ENCODE peak calls at places on chromosome 18, in four cellular contexts. One of them, this sample, is unnamed.

GRCh38 chr18:6857305-6857704 is 127.8 kb downstream of the ARHGAP28 start:
- DNase-seq in breast epithelium: no peak
- DNase-seq in T-helper 1 cell: no peak
- DNase-seq in activated naive CD8-positive, alpha-beta T cell treated with anti-CD3 and anti-CD28 coated beads, Interleukin-2, amount 50 U/mL, for 16 hours: no peak
- DNase-seq in this sample: no peak

GRCh38 chr18:22999212-22999611 is 66.1 kb downstream of the RBBP8 start:
- DNase-seq in breast epithelium: no peak
- DNase-seq in T-helper 1 cell: no peak
- DNase-seq in activated naive CD8-positive, alpha-beta T cell treated with anti-CD3 and anti-CD28 coated beads, Interleukin-2, amount 50 U/mL, for 16 hours: no peak
- DNase-seq in this sample: no peak

GRCh38 chr18:46067431-46068007 is 4.5 kb downstream of the PSTPIP2 start:
- DNase-seq in activated naive CD8-positive, alpha-beta T cell treated with anti-CD3 and anti-CD28 coated beads, Interleukin-2, amount 50 U/mL, for 16 hours: no peak
- DNase-seq in T-helper 1 cell: no peak
- DNase-seq in breast epithelium: no peak
- DNase-seq in this sample: no peak

GRCh38 chr18:48539406-48540328 is 836 bp downstream of the CTIF start:
- DNase-seq in breast epithelium: peak
- DNase-seq in activated naive CD8-positive, alpha-beta T cell treated with anti-CD3 and anti-CD28 coated beads, Interleukin-2, amount 50 U/mL, for 16 hours: no peak
- DNase-seq in T-helper 1 cell: peak
- DNase-seq in this sample: peak

GRCh38 chr18:52499646-52500045 is 159.6 kb downstream of the DCC start:
- DNase-seq in activated naive CD8-positive, alpha-beta T cell treated with anti-CD3 and anti-CD28 coated beads, Interleukin-2, amount 50 U/mL, for 16 hours: no peak
- DNase-seq in breast epithelium: no peak
- DNase-seq in T-helper 1 cell: no peak
- DNase-seq in this sample: no peak

GRCh38 chr18:40957533-40958070 is 997.4 kb upstream of the PIK3C3 start:
- DNase-seq in breast epithelium: no peak
- DNase-seq in T-helper 1 cell: no peak
- DNase-seq in activated naive CD8-positive, alpha-beta T cell treated with anti-CD3 and anti-CD28 coated beads, Interleukin-2, amount 50 U/mL, for 16 hours: no peak
- DNase-seq in this sample: no peak

GRCh38 chr18:12422936-12423335 is 15.2 kb downstream of the PRELID3A start:
- DNase-seq in breast epithelium: no peak
- DNase-seq in T-helper 1 cell: no peak
- DNase-seq in activated naive CD8-positive, alpha-beta T cell treated with anti-CD3 and anti-CD28 coated beads, Interleukin-2, amount 50 U/mL, for 16 hours: no peak
- DNase-seq in this sample: no peak

GRCh38 chr18:49510393-49511115 is 23.5 kb upstream of the C18orf32 start:
- DNase-seq in activated naive CD8-positive, alpha-beta T cell treated with anti-CD3 and anti-CD28 coated beads, Interleukin-2, amount 50 U/mL, for 16 hours: peak
- DNase-seq in T-helper 1 cell: peak
- DNase-seq in breast epithelium: no peak
- DNase-seq in this sample: peak

GRCh38 chr18:52670903-52671302 is 330.9 kb downstream of the DCC start:
- DNase-seq in T-helper 1 cell: no peak
- DNase-seq in activated naive CD8-positive, alpha-beta T cell treated with anti-CD3 and anti-CD28 coated beads, Interleukin-2, amount 50 U/mL, for 16 hours: no peak
- DNase-seq in breast epithelium: no peak
- DNase-seq in this sample: no peak

GRCh38 chr18:51051105-51051712 is 21.2 kb downstream of the SMAD4 start:
- DNase-seq in T-helper 1 cell: no peak
- DNase-seq in breast epithelium: no peak
- DNase-seq in activated naive CD8-positive, alpha-beta T cell treated with anti-CD3 and anti-CD28 coated beads, Interleukin-2, amount 50 U/mL, for 16 hours: no peak
- DNase-seq in this sample: no peak

GRCh38 chr18:37779220-37779619 is 213.6 kb upstream of the CELF4 start:
- DNase-seq in breast epithelium: no peak
- DNase-seq in activated naive CD8-positive, alpha-beta T cell treated with anti-CD3 and anti-CD28 coated beads, Interleukin-2, amount 50 U/mL, for 16 hours: no peak
- DNase-seq in T-helper 1 cell: no peak
- DNase-seq in this sample: no peak

GRCh38 chr18:79904357-79905147 is 46.9 kb downstream of the SLC66A2 start:
- DNase-seq in breast epithelium: no peak
- DNase-seq in activated naive CD8-positive, alpha-beta T cell treated with anti-CD3 and anti-CD28 coated beads, Interleukin-2, amount 50 U/mL, for 16 hours: no peak
- DNase-seq in T-helper 1 cell: no peak
- DNase-seq in this sample: no peak

GRCh38 chr18:77143196-77143595 is 10.6 kb upstream of the MBP start:
- DNase-seq in activated naive CD8-positive, alpha-beta T cell treated with anti-CD3 and anti-CD28 coated beads, Interleukin-2, amount 50 U/mL, for 16 hours: no peak
- DNase-seq in T-helper 1 cell: no peak
- DNase-seq in breast epithelium: no peak
- DNase-seq in this sample: no peak

GRCh38 chr18:80065705-80066104 is 31.5 kb downstream of the RBFA start:
- DNase-seq in T-helper 1 cell: no peak
- DNase-seq in activated naive CD8-positive, alpha-beta T cell treated with anti-CD3 and anti-CD28 coated beads, Interleukin-2, amount 50 U/mL, for 16 hours: no peak
- DNase-seq in breast epithelium: no peak
- DNase-seq in this sample: no peak

GRCh38 chr18:75784413-75784812 is 356.9 kb upstream of the SMIM21 start:
- DNase-seq in T-helper 1 cell: no peak
- DNase-seq in activated naive CD8-positive, alpha-beta T cell treated with anti-CD3 and anti-CD28 coated beads, Interleukin-2, amount 50 U/mL, for 16 hours: no peak
- DNase-seq in breast epithelium: no peak
- DNase-seq in this sample: no peak

GRCh38 chr18:77140439-77141109 is 8.0 kb upstream of the MBP start:
- DNase-seq in activated naive CD8-positive, alpha-beta T cell treated with anti-CD3 and anti-CD28 coated beads, Interleukin-2, amount 50 U/mL, for 16 hours: no peak
- DNase-seq in T-helper 1 cell: no peak
- DNase-seq in breast epithelium: no peak
- DNase-seq in this sample: no peak

GRCh38 chr18:21851327-21851961 is 110.9 kb downstream of the MIB1 start:
- DNase-seq in T-helper 1 cell: no peak
- DNase-seq in activated naive CD8-positive, alpha-beta T cell treated with anti-CD3 and anti-CD28 coated beads, Interleukin-2, amount 50 U/mL, for 16 hours: no peak
- DNase-seq in breast epithelium: no peak
- DNase-seq in this sample: no peak

GRCh38 chr18:58316943-58317342 is 272.9 kb downstream of the NEDD4L start:
- DNase-seq in activated naive CD8-positive, alpha-beta T cell treated with anti-CD3 and anti-CD28 coated beads, Interleukin-2, amount 50 U/mL, for 16 hours: no peak
- DNase-seq in T-helper 1 cell: no peak
- DNase-seq in breast epithelium: no peak
- DNase-seq in this sample: no peak

GRCh38 chr18:79898952-79899608 is 52.4 kb downstream of the SLC66A2 start:
- DNase-seq in activated naive CD8-positive, alpha-beta T cell treated with anti-CD3 and anti-CD28 coated beads, Interleukin-2, amount 50 U/mL, for 16 hours: no peak
- DNase-seq in T-helper 1 cell: no peak
- DNase-seq in breast epithelium: no peak
- DNase-seq in this sample: no peak

GRCh38 chr18:55592572-55592971 is 4.6 kb upstream of the TCF4 start:
- DNase-seq in T-helper 1 cell: no peak
- DNase-seq in activated naive CD8-positive, alpha-beta T cell treated with anti-CD3 and anti-CD28 coated beads, Interleukin-2, amount 50 U/mL, for 16 hours: no peak
- DNase-seq in breast epithelium: no peak
- DNase-seq in this sample: no peak

GRCh38 chr18:354456-354855 is 86.6 kb upstream of the THOC1 start:
- DNase-seq in breast epithelium: no peak
- DNase-seq in activated naive CD8-positive, alpha-beta T cell treated with anti-CD3 and anti-CD28 coated beads, Interleukin-2, amount 50 U/mL, for 16 hours: no peak
- DNase-seq in T-helper 1 cell: no peak
- DNase-seq in this sample: no peak

GRCh38 chr18:1353025-1353424 is 448.4 kb downstream of the ADCYAP1 start:
- DNase-seq in breast epithelium: no peak
- DNase-seq in T-helper 1 cell: no peak
- DNase-seq in activated naive CD8-positive, alpha-beta T cell treated with anti-CD3 and anti-CD28 coated beads, Interleukin-2, amount 50 U/mL, for 16 hours: no peak
- DNase-seq in this sample: no peak

GRCh38 chr18:27922780-27923179 is 254.2 kb downstream of the CDH2 start:
- DNase-seq in breast epithelium: no peak
- DNase-seq in activated naive CD8-positive, alpha-beta T cell treated with anti-CD3 and anti-CD28 coated beads, Interleukin-2, amount 50 U/mL, for 16 hours: no peak
- DNase-seq in T-helper 1 cell: no peak
- DNase-seq in this sample: no peak

GRCh38 chr18:75043478-75043877 is 165.5 kb downstream of the PTGR3 start:
- DNase-seq in T-helper 1 cell: no peak
- DNase-seq in breast epithelium: no peak
- DNase-seq in activated naive CD8-positive, alpha-beta T cell treated with anti-CD3 and anti-CD28 coated beads, Interleukin-2, amount 50 U/mL, for 16 hours: no peak
- DNase-seq in this sample: no peak

GRCh38 chr18:57433492-57434176 is 1.5 kb upstream of the ONECUT2 start:
- DNase-seq in breast epithelium: no peak
- DNase-seq in T-helper 1 cell: no peak
- DNase-seq in activated naive CD8-positive, alpha-beta T cell treated with anti-CD3 and anti-CD28 coated beads, Interleukin-2, amount 50 U/mL, for 16 hours: no peak
- DNase-seq in this sample: no peak

GRCh38 chr18:63831080-63831788 is 56.0 kb downstream of the SERPINB7 start:
- DNase-seq in breast epithelium: no peak
- DNase-seq in activated naive CD8-positive, alpha-beta T cell treated with anti-CD3 and anti-CD28 coated beads, Interleukin-2, amount 50 U/mL, for 16 hours: no peak
- DNase-seq in T-helper 1 cell: no peak
- DNase-seq in this sample: no peak

GRCh38 chr18:32358529-32358928 is 112.2 kb downstream of the GAREM1 start:
- DNase-seq in T-helper 1 cell: no peak
- DNase-seq in breast epithelium: no peak
- DNase-seq in activated naive CD8-positive, alpha-beta T cell treated with anti-CD3 and anti-CD28 coated beads, Interleukin-2, amount 50 U/mL, for 16 hours: no peak
- DNase-seq in this sample: no peak

GRCh38 chr18:9135912-9136314 is 668 bp upstream of the ANKRD12 start:
- DNase-seq in activated naive CD8-positive, alpha-beta T cell treated with anti-CD3 and anti-CD28 coated beads, Interleukin-2, amount 50 U/mL, for 16 hours: no peak
- DNase-seq in T-helper 1 cell: no peak
- DNase-seq in breast epithelium: peak
- DNase-seq in this sample: no peak

GRCh38 chr18:75211721-75212625 is 1.4 kb downstream of the TSHZ1 start:
- DNase-seq in activated naive CD8-positive, alpha-beta T cell treated with anti-CD3 and anti-CD28 coated beads, Interleukin-2, amount 50 U/mL, for 16 hours: no peak
- DNase-seq in breast epithelium: no peak
- DNase-seq in T-helper 1 cell: no peak
- DNase-seq in this sample: no peak

GRCh38 chr18:78721986-78722385 is 257.6 kb upstream of the SALL3 start:
- DNase-seq in activated naive CD8-positive, alpha-beta T cell treated with anti-CD3 and anti-CD28 coated beads, Interleukin-2, amount 50 U/mL, for 16 hours: no peak
- DNase-seq in breast epithelium: no peak
- DNase-seq in T-helper 1 cell: no peak
- DNase-seq in this sample: no peak

GRCh38 chr18:23225518-23225917 is 90.2 kb downstream of the CABLES1 start:
- DNase-seq in activated naive CD8-positive, alpha-beta T cell treated with anti-CD3 and anti-CD28 coated beads, Interleukin-2, amount 50 U/mL, for 16 hours: no peak
- DNase-seq in breast epithelium: no peak
- DNase-seq in T-helper 1 cell: no peak
- DNase-seq in this sample: no peak

GRCh38 chr18:75268206-75268605 is 57.6 kb downstream of the TSHZ1 start:
- DNase-seq in T-helper 1 cell: no peak
- DNase-seq in activated naive CD8-positive, alpha-beta T cell treated with anti-CD3 and anti-CD28 coated beads, Interleukin-2, amount 50 U/mL, for 16 hours: no peak
- DNase-seq in breast epithelium: no peak
- DNase-seq in this sample: no peak

GRCh38 chr18:39672171-39672570 is 2106.6 kb upstream of the CELF4 start:
- DNase-seq in activated naive CD8-positive, alpha-beta T cell treated with anti-CD3 and anti-CD28 coated beads, Interleukin-2, amount 50 U/mL, for 16 hours: no peak
- DNase-seq in T-helper 1 cell: no peak
- DNase-seq in breast epithelium: no peak
- DNase-seq in this sample: no peak